ENCODE peak calls at places on chromosomes 5 and 9, in six cellular contexts. One of them, this sample, is unnamed. For H3K4me1 and H3K27me3, the result is how much of the 10 kb centered on the place peaks cover.

GRCh38 chr9:72650206-72650605 is 128.8 kb downstream of the TMC1 start:
- DNase-seq in PC-9: no peak
- DNase-seq in adipocyte: no peak
- DNase-seq in ovary: no peak
- DNase-seq in fibroblast of lung: peak
- DNase-seq in thoracic aorta: no peak
- DNase-seq in this sample: no peak

GRCh38 chr9:38119570-38119969 is 50.5 kb upstream of the SHB start:
- DNase-seq in fibroblast of lung: peak
- DNase-seq in adipocyte: no peak
- DNase-seq in PC-9: peak
- DNase-seq in thoracic aorta: no peak
- DNase-seq in ovary: no peak
- DNase-seq in this sample: no peak

GRCh38 chr5:133870661-133871060 is 97.8 kb downstream of the C5orf15 start:
- DNase-seq in fibroblast of lung: peak
- DNase-seq in adipocyte: peak
- DNase-seq in PC-9: peak
- DNase-seq in thoracic aorta: no peak
- DNase-seq in ovary: no peak
- DNase-seq in this sample: no peak

GRCh38 chr9:8514760-8515159 is 715.2 kb upstream of the DMAC1 start:
- DNase-seq in ovary: no peak
- DNase-seq in PC-9: no peak
- DNase-seq in fibroblast of lung: no peak
- DNase-seq in adipocyte: no peak
- DNase-seq in thoracic aorta: no peak
- DNase-seq in this sample: no peak

GRCh38 chr5:18394154-18394804 is 760.0 kb downstream of the TAF11L14 start:
- DNase-seq in ovary: no peak
- DNase-seq in adipocyte: peak
- DNase-seq in PC-9: no peak
- DNase-seq in thoracic aorta: no peak
- DNase-seq in fibroblast of lung: peak
- DNase-seq in this sample: no peak

GRCh38 chr9:124347206-124347967 is 67.9 kb downstream of the PSMB7 start:
- DNase-seq in thoracic aorta: no peak
- DNase-seq in adipocyte: no peak
- DNase-seq in fibroblast of lung: no peak
- DNase-seq in PC-9: no peak
- DNase-seq in ovary: no peak
- DNase-seq in this sample: no peak

GRCh38 chr9:123470121-123470851 is 114.3 kb downstream of the CRB2 start:
- DNase-seq in ovary: no peak
- DNase-seq in adipocyte: no peak
- DNase-seq in fibroblast of lung: no peak
- DNase-seq in PC-9: no peak
- DNase-seq in thoracic aorta: no peak
- DNase-seq in this sample: no peak

GRCh38 chr5:171495122-171495700 is 75.8 kb downstream of the FGF18 start:
- DNase-seq in ovary: no peak
- DNase-seq in PC-9: peak
- DNase-seq in fibroblast of lung: peak
- DNase-seq in thoracic aorta: no peak
- DNase-seq in adipocyte: no peak
- DNase-seq in this sample: no peak

GRCh38 chr9:124950050-124950718 is 9.3 kb upstream of the GOLGA1 start:
- DNase-seq in thoracic aorta: no peak
- DNase-seq in fibroblast of lung: no peak
- DNase-seq in PC-9: no peak
- DNase-seq in ovary: no peak
- DNase-seq in adipocyte: no peak
- DNase-seq in this sample: no peak

GRCh38 chr5:177399903-177400868 is at the start of gene PFN3:
- DNase-seq in fibroblast of lung: peak
- DNase-seq in adipocyte: no peak
- DNase-seq in thoracic aorta: no peak
- DNase-seq in ovary: no peak
- DNase-seq in PC-9: no peak
- DNase-seq in this sample: no peak

GRCh38 chr9:110077926-110078325 is 130.0 kb downstream of the C9orf152 start:
- DNase-seq in fibroblast of lung: no peak
- DNase-seq in ovary: no peak
- DNase-seq in adipocyte: peak
- DNase-seq in PC-9: no peak
- DNase-seq in thoracic aorta: no peak
- DNase-seq in this sample: no peak

GRCh38 chr9:116417464-116417863 is 263.9 kb downstream of the PAPPA start:
- DNase-seq in ovary: no peak
- DNase-seq in thoracic aorta: no peak
- DNase-seq in fibroblast of lung: peak
- DNase-seq in adipocyte: peak
- DNase-seq in PC-9: no peak
- DNase-seq in this sample: no peak

GRCh38 chr5:124736111-124736813 is 10.2 kb downstream of the ZNF608 start:
- DNase-seq in thoracic aorta: no peak
- DNase-seq in fibroblast of lung: peak
- DNase-seq in PC-9: no peak
- DNase-seq in ovary: no peak
- DNase-seq in adipocyte: peak
- DNase-seq in this sample: no peak

GRCh38 chr5:142012186-142012785 is 541 bp downstream of the GNPDA1 start:
- DNase-seq in fibroblast of lung: no peak
- DNase-seq in thoracic aorta: no peak
- DNase-seq in PC-9: peak
- DNase-seq in ovary: peak
- DNase-seq in adipocyte: peak
- DNase-seq in this sample: peak

GRCh38 chr5:15105799-15106393 is 234.3 kb upstream of the ANKH start:
- DNase-seq in fibroblast of lung: peak
- DNase-seq in ovary: peak
- DNase-seq in PC-9: no peak
- DNase-seq in thoracic aorta: peak
- DNase-seq in adipocyte: peak
- DNase-seq in this sample: no peak

GRCh38 chr5:79560774-79561524 is 47.0 kb upstream of the HOMER1 start:
- DNase-seq in ovary: no peak
- DNase-seq in PC-9: no peak
- DNase-seq in fibroblast of lung: peak
- DNase-seq in thoracic aorta: no peak
- DNase-seq in adipocyte: peak
- DNase-seq in this sample: no peak

GRCh38 chr5:39462211-39462610 is 37.4 kb upstream of the DAB2 start:
- DNase-seq in PC-9: no peak
- DNase-seq in adipocyte: no peak
- DNase-seq in ovary: no peak
- DNase-seq in thoracic aorta: no peak
- DNase-seq in fibroblast of lung: no peak
- DNase-seq in this sample: no peak

GRCh38 chr9:130156672-130157071 is 15.5 kb upstream of the NCS1 start:
- DNase-seq in ovary: no peak
- DNase-seq in thoracic aorta: no peak
- DNase-seq in fibroblast of lung: no peak
- DNase-seq in adipocyte: no peak
- DNase-seq in PC-9: no peak
- DNase-seq in this sample: no peak

DNA sequence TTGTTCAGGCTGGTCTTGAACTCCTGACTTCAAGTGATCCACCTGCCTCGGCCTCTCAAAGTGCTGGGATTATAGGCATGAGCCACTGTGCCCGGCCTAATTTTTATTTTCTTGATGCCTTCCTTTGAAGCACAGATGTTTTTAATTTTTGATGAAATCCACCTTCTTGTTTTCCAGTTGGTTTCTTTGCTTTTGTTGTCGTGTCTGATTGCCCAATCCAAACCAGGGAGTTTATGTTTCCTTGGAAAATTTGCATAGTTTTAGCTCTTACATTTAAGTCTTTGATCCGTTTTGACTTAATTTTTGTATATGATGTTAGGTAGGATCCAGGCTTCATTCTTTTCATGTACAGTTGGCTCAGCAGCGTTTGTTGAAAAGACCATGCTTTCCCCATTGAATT is 15.2 kb downstream of the EHMT1 start:
- DNase-seq in fibroblast of lung: no peak
- DNase-seq in thoracic aorta: no peak
- DNase-seq in PC-9: no peak
- DNase-seq in ovary: no peak
- DNase-seq in adipocyte: peak
- DNase-seq in this sample: no peak
- H3K4me3 ChIP-seq in fibroblast of lung: no peak
- H3K4me3 ChIP-seq in thoracic aorta: no peak
- H3K4me3 ChIP-seq in PC-9: no peak
- H3K4me3 ChIP-seq in ovary: no peak
- H3K4me3 ChIP-seq in adipocyte: no peak
- H3K4me3 ChIP-seq in this sample: no peak

GRCh38 chr5:61299254-61299653 is 32.8 kb upstream of the ZSWIM6 start:
- DNase-seq in fibroblast of lung: peak
- DNase-seq in adipocyte: no peak
- DNase-seq in thoracic aorta: no peak
- DNase-seq in PC-9: no peak
- DNase-seq in ovary: no peak
- DNase-seq in this sample: no peak
- H3K4me1 ChIP-seq in fibroblast of lung: under half
- H3K4me1 ChIP-seq in adipocyte: under half
- H3K4me1 ChIP-seq in thoracic aorta: under half
- H3K4me1 ChIP-seq in PC-9: half or more
- H3K4me1 ChIP-seq in ovary: under half
- H3K4me1 ChIP-seq in this sample: under half

DNA sequence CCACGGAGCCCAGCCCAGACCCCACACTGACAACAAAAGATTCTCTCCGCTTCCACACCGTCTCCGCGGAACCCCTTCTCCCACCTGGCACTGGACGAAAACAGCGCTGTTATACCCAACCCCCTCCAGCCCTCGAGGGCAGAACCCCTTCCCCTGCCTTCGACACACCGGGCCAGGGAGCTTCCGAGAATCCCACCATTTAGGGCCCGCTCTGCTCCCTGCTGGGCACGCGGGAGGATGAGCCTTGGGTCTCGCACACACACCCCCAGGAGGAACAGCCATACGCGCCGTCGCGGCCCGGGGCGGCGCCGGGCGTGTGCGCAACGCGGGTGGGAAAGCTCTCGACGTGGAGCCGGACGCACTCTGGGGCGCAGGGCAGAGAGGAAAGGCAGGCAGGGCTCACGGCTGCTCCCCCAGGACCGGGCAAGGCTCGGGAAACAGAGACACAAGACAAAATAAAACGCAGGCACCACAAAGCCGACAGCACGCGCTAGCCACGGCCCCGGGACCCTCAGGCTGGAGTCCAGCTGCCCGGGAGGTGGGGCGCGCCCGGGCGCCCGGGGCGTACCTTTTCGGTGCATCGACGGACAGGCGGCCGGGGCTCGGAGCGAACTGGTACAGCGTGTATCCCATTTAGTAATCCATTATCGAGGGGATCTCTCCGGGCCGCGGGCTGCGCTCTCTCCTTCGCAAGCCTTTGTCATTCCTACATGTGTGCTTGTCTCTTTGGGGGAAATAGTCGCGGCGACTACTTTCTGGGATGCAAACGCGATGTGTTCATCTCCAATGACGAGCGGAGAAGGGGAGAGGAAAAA is 799 bp downstream of the SEMA6A start:
- DNase-seq in adipocyte: peak
- DNase-seq in ovary: peak
- DNase-seq in PC-9: no peak
- DNase-seq in thoracic aorta: no peak
- DNase-seq in fibroblast of lung: peak
- DNase-seq in this sample: no peak
- H3K27me3 ChIP-seq in adipocyte: under half
- H3K27me3 ChIP-seq in ovary: under half
- H3K27me3 ChIP-seq in PC-9: under half
- H3K27me3 ChIP-seq in thoracic aorta: under half
- H3K27me3 ChIP-seq in fibroblast of lung: under half
- H3K27me3 ChIP-seq in this sample: under half

GRCh38 chr5:75720882-75721281 is 3.6 kb upstream of the POC5 start:
- DNase-seq in adipocyte: no peak
- DNase-seq in thoracic aorta: no peak
- DNase-seq in PC-9: no peak
- DNase-seq in ovary: no peak
- DNase-seq in fibroblast of lung: no peak
- DNase-seq in this sample: no peak

GRCh38 chr5:75721573-75721972 is 4.3 kb upstream of the POC5 start:
- DNase-seq in thoracic aorta: no peak
- DNase-seq in PC-9: no peak
- DNase-seq in fibroblast of lung: no peak
- DNase-seq in ovary: no peak
- DNase-seq in adipocyte: no peak
- DNase-seq in this sample: no peak

GRCh38 chr5:75716715-75717081 is 539 bp downstream of the POC5 start:
- DNase-seq in adipocyte: no peak
- DNase-seq in ovary: no peak
- DNase-seq in fibroblast of lung: no peak
- DNase-seq in PC-9: no peak
- DNase-seq in thoracic aorta: no peak
- DNase-seq in this sample: peak

GRCh38 chr5:75712091-75712490 is 5.1 kb downstream of the POC5 start:
- DNase-seq in PC-9: no peak
- DNase-seq in fibroblast of lung: no peak
- DNase-seq in adipocyte: no peak
- DNase-seq in ovary: no peak
- DNase-seq in thoracic aorta: no peak
- DNase-seq in this sample: no peak

DNA sequence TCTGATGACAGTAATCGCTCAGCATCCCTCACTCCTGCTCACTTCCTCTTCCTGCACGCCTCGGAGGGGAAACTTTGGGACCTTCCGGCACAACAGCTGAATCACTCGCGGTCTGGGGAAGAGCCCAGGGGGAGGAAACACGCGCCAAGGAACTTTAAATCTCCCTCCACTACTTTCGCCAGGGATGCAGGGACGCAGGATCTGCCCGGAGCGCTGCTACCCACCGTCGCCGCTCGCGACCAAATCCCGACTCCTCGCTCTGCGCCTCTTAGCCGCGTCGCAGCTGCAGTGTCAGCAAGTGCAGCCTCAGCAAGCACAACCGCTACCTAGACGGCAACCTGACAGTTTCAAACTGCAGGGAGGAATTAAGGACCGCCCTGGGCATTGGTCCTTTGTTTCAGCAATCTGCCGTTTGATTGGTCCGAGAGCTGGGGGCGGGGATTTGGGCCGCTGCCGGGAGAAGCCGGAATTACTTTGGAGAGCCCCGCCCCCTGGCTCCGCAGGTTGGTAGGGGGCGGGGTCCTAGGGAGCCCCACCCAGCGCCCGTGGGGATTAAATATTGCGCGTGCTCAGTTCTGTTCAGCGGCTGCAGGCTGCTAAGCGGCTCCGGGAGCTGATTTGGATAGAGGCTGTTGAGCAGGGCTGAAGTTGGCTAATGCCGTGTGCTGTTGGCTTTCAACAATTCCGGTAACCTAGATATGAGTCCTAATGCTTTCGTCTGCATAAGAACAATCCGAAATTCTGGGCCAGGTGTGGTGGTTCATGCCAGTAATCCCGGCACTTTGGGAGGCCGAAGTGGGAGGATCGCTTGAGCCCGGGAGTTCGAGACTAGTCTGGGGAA is at the start of gene POC5:
- DNase-seq in ovary: peak
- DNase-seq in fibroblast of lung: peak
- DNase-seq in PC-9: peak
- DNase-seq in adipocyte: peak
- DNase-seq in thoracic aorta: peak
- DNase-seq in this sample: peak
- H3K4me3 ChIP-seq in ovary: peak
- H3K4me3 ChIP-seq in fibroblast of lung: peak
- H3K4me3 ChIP-seq in PC-9: peak
- H3K4me3 ChIP-seq in adipocyte: peak
- H3K4me3 ChIP-seq in thoracic aorta: peak
- H3K4me3 ChIP-seq in this sample: peak